ENCODE peak calls at places on chromosomes 13 and 19, in six cellular contexts. I, H, O, P, Z and Q are unnamed samples.

GRCh38 chr19:27744926-27745844 is 1467.8 kb downstream of the UQCRFS1 start:
- DNase-seq in I (no peak), H (no peak), O (no peak), P (no peak), Z (no peak), Q (no peak)

GRCh38 chr13:39273953-39274352 is 235.7 kb downstream of the NHLRC3 start:
- DNase-seq in I (no peak), H (peak), O (peak), P (peak), Z (peak), Q (no peak)

GRCh38 chr13:105165449-105166125 is 1369.9 kb downstream of the EFNB2 start:
- DNase-seq in I (peak), H (no peak), O (peak), P (no peak), Z (no peak), Q (no peak)

GRCh38 chr19:20999731-21000352 is 20.6 kb upstream of the ZNF430 start:
- DNase-seq in I (peak), H (peak), O (peak), P (peak), Z (peak), Q (peak)

GRCh38 chr13:32446220-32446619 is 18.3 kb upstream of the N4BP2L1 start:
- DNase-seq in I (no peak), H (no peak), O (no peak), P (no peak), Z (no peak), Q (no peak)

GRCh38 chr19:14517446-14517839 is 754 bp downstream of the DNAJB1 start:
- DNase-seq in I (no peak), H (no peak), O (no peak), P (no peak), Z (no peak), Q (no peak)

GRCh38 chr13:111251646-111252448 is 68.6 kb upstream of the TEX29 start:
- DNase-seq in I (peak), H (no peak), O (no peak), P (peak), Z (no peak), Q (no peak)

GRCh38 chr13:65497265-65497664 is 1732.9 kb downstream of the PCDH9 start:
- DNase-seq in I (peak), H (no peak), O (no peak), P (no peak), Z (no peak), Q (no peak)

GRCh38 chr13:110064022-110064421 is 242.9 kb downstream of the COL4A1 start:
- DNase-seq in I (no peak), H (no peak), O (no peak), P (no peak), Z (no peak), Q (no peak)

GRCh38 chr13:110525328-110526319 is 35.9 kb downstream of the RAB20 start:
- DNase-seq in I (no peak), H (no peak), O (peak), P (no peak), Z (no peak), Q (no peak)

GRCh38 chr13:112943309-112944125 is 25.5 kb upstream of the MCF2L start:
- DNase-seq in I (no peak), H (peak), O (peak), P (peak), Z (no peak), Q (peak)

GRCh38 chr13:30179547-30180256 is 127.6 kb downstream of the KATNAL1 start:
- DNase-seq in I (no peak), H (no peak), O (no peak), P (no peak), Z (no peak), Q (no peak)

GRCh38 chr19:41175825-41176734 is 16.9 kb upstream of the CYP2S1 start:
- DNase-seq in I (peak), H (peak), O (peak), P (peak), Z (no peak), Q (no peak)

GRCh38 chr13:50592412-50593145 is 250.9 kb downstream of the DLEU7 start:
- DNase-seq in I (peak), H (peak), O (no peak), P (peak), Z (no peak), Q (no peak)

GRCh38 chr19:10339380-10339960 is at the start of gene ICAM3:
- DNase-seq in I (no peak), H (no peak), O (peak), P (no peak), Z (no peak), Q (no peak)

GRCh38 chr13:76667551-76667950 is 218.7 kb downstream of the KCTD12 start:
- DNase-seq in I (no peak), H (peak), O (peak), P (peak), Z (peak), Q (no peak)

GRCh38 chr19:4456566-4456842 is 1.1 kb downstream of the UBXN6 start:
- DNase-seq in I (no peak), H (peak), O (no peak), P (peak), Z (peak), Q (no peak)

GRCh38 chr13:97582170-97582569 is 148.2 kb downstream of the RAP2A start:
- DNase-seq in I (no peak), H (no peak), O (no peak), P (no peak), Z (no peak), Q (no peak)

GRCh38 chr13:25945596-25945995 is 106.2 kb downstream of the SHISA2 start:
- DNase-seq in I (no peak), H (no peak), O (no peak), P (peak), Z (no peak), Q (no peak)

GRCh38 chr19:54576411-54576976 is 2.9 kb downstream of the LILRA2 start:
- DNase-seq in I (no peak), H (no peak), O (no peak), P (no peak), Z (no peak), Q (no peak)

GRCh38 chr13:32838985-32839384 is 177.2 kb upstream of the KL start:
- DNase-seq in I (no peak), H (peak), O (peak), P (peak), Z (no peak), Q (no peak)

GRCh38 chr19:13843104-13843921 is 33.6 kb upstream of the NANOS3 start:
- DNase-seq in I (no peak), H (no peak), O (peak), P (peak), Z (peak), Q (peak)

GRCh38 chr19:39126593-39127187 is 1.1 kb downstream of the PAK4 start:
- DNase-seq in I (peak), H (peak), O (peak), P (peak), Z (no peak), Q (no peak)

GRCh38 chr19:2032296-2032941 is 16.9 kb upstream of the BTBD2 start:
- DNase-seq in I (peak), H (peak), O (peak), P (peak), Z (peak), Q (peak)

GRCh38 chr19:1618157-1619093 is 13.2 kb upstream of the UQCR11 start:
- DNase-seq in I (no peak), H (peak), O (peak), P (peak), Z (no peak), Q (no peak)

GRCh38 chr13:89294115-89294867 is 1623.1 kb downstream of the SLITRK5 start:
- DNase-seq in I (no peak), H (no peak), O (no peak), P (no peak), Z (no peak), Q (no peak)

GRCh38 chr13:65155861-65156260 is 2074.3 kb downstream of the PCDH9 start:
- DNase-seq in I (no peak), H (no peak), O (no peak), P (no peak), Z (no peak), Q (no peak)

GRCh38 chr13:53010374-53011105 is 18.1 kb upstream of the OLFM4 start:
- DNase-seq in I (peak), H (no peak), O (peak), P (no peak), Z (no peak), Q (no peak)

GRCh38 chr13:20526664-20527063 is 1.0 kb upstream of the CRYL1 start:
- DNase-seq in I (no peak), H (no peak), O (peak), P (peak), Z (no peak), Q (no peak)

GRCh38 chr13:78028960-78029359 is 110.3 kb upstream of the EDNRB start:
- DNase-seq in I (no peak), H (no peak), O (no peak), P (no peak), Z (no peak), Q (no peak)

GRCh38 chr19:24052811-24053210 is 34.2 kb upstream of the ZNF254 start:
- DNase-seq in I (no peak), H (peak), O (no peak), P (peak), Z (no peak), Q (no peak)

GRCh38 chr13:70386919-70387318 is 278.7 kb upstream of the KLHL1 start:
- DNase-seq in I (no peak), H (no peak), O (no peak), P (no peak), Z (no peak), Q (no peak)

GRCh38 chr13:33931397-33931987 is 113.5 kb downstream of the RFC3 start:
- DNase-seq in I (no peak), H (peak), O (peak), P (peak), Z (no peak), Q (no peak)

GRCh38 chr19:6021878-6022569 is 44.1 kb upstream of the RANBP3 start:
- DNase-seq in I (peak), H (peak), O (peak), P (peak), Z (peak), Q (peak)
- TF ChIP-seq CTCF in I (peak), H (peak), O (peak), P (peak), Z (peak), Q (peak)

GRCh38 chr19:5864725-5865486 is 5.4 kb downstream of the FUT5 start:
- DNase-seq in I (no peak), H (no peak), O (no peak), P (no peak), Z (no peak), Q (no peak)
- TF ChIP-seq CTCF in I (peak), H (no peak), O (no peak), P (peak), Z (no peak), Q (no peak)

GRCh38 chr19:31146546-31147183 is 202.6 kb downstream of the TSHZ3 start:
- DNase-seq in I (no peak), H (no peak), O (no peak), P (no peak), Z (no peak), Q (no peak)

GRCh38 chr19:31145909-31146453 is 203.3 kb downstream of the TSHZ3 start:
- DNase-seq in I (no peak), H (no peak), O (no peak), P (no peak), Z (no peak), Q (no peak)

GRCh38 chr19:31147234-31147633 is 202.0 kb downstream of the TSHZ3 start:
- DNase-seq in I (no peak), H (no peak), O (no peak), P (no peak), Z (no peak), Q (no peak)

GRCh38 chr19:31149306-31149975 is 199.8 kb downstream of the TSHZ3 start:
- DNase-seq in I (no peak), H (no peak), O (no peak), P (no peak), Z (no peak), Q (no peak)

GRCh38 chr19:31148671-31149070 is 200.6 kb downstream of the TSHZ3 start:
- DNase-seq in I (no peak), H (no peak), O (no peak), P (no peak), Z (no peak), Q (no peak)
- TF ChIP-seq CTCF in I (no peak), H (no peak), O (no peak), P (no peak), Z (no peak), Q (no peak)

DNA sequence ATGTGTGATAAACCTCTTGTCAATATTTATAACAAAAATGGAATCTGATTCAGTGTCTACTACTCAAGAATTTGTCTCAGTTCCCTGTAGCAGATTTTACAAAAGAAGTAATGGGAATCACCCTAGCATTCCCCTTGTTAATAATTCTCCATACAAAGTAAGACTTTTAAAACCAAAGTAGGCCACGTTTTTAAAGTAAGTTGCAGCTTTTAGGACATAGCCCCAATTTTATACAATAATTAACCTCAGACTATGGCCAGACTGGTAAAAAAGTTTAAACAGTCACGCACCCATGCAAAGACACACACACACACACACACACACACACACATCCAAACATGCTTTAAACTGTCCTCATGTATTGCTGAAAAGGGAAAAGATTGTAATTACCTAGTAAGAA is 589.9 kb downstream of the PCDH9 start:
- DNase-seq in I (no peak), H (no peak), O (no peak), P (no peak), Z (no peak), Q (no peak)
- TF ChIP-seq CTCF in I (no peak), H (no peak), O (no peak), P (no peak), Z (no peak), Q (no peak)

GRCh38 chr19:34767967-34768366 is 5.0 kb downstream of the ZNF599 start:
- DNase-seq in I (no peak), H (no peak), O (no peak), P (no peak), Z (no peak), Q (no peak)

GRCh38 chr19:34774857-34775256 is 1.8 kb upstream of the ZNF599 start:
- DNase-seq in I (no peak), H (no peak), O (no peak), P (no peak), Z (no peak), Q (no peak)

GRCh38 chr19:34772697-34773554 is at the start of gene ZNF599:
- DNase-seq in I (peak), H (peak), O (peak), P (peak), Z (peak), Q (peak)

GRCh38 chr19:34778342-34778741 is 5.3 kb upstream of the ZNF599 start:
- DNase-seq in I (no peak), H (no peak), O (no peak), P (no peak), Z (no peak), Q (no peak)

DNA sequence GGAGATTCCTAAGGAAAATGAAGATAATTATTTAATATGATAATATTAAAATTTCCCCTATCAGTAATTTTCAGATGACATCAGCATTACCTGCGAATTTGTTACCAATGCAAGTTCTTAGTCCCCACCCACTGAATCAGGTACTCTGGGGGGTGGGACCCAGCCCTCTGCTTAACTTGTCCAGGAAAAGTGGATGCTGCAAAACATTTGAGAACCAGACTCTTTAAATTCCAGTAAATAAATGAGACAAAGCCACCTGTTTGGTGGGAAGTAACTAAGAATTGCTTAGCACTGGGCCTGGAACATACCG is 495 bp upstream of the ZNF599 start:
- DNase-seq in I (no peak), H (no peak), O (no peak), P (no peak), Z (no peak), Q (no peak)
- TF ChIP-seq CTCF in I (no peak), H (no peak), O (no peak), P (no peak), Z (no peak), Q (no peak)